ENCODE peak calls at places on chromosomes 16 and 17, in nine cellular contexts. One of them, this sample, is unnamed.

GRCh38 chr17:29573871-29574731 is 5.6 kb downstream of the TP53I13 start:
- DNase-seq in PC-9: no peak
- DNase-seq in heart left ventricle: no peak
- DNase-seq in effector memory CD4-positive, alpha-beta T cell: no peak
- DNase-seq in stimulated activated CD8-positive, alpha-beta memory T cell treated with anti-CD3 and anti-CD28 coated beads, Interleukin-7, amount 100 ng/mL, for 1 hour: no peak
- DNase-seq in T-helper 2 cell: no peak
- DNase-seq in endothelial cell: no peak
- DNase-seq in kidney glomerular epithelial cell: no peak
- DNase-seq in cardiac muscle cell: no peak
- DNase-seq in this sample: no peak

GRCh38 chr17:66944365-66945203 is 19.9 kb upstream of the CACNG4 start:
- DNase-seq in PC-9: peak; percentile 46
- DNase-seq in heart left ventricle: no peak
- DNase-seq in effector memory CD4-positive, alpha-beta T cell: no peak
- DNase-seq in stimulated activated CD8-positive, alpha-beta memory T cell treated with anti-CD3 and anti-CD28 coated beads, Interleukin-7, amount 100 ng/mL, for 1 hour: no peak
- DNase-seq in T-helper 2 cell: no peak
- DNase-seq in endothelial cell: no peak
- DNase-seq in kidney glomerular epithelial cell: peak; percentile 37
- DNase-seq in cardiac muscle cell: peak; percentile 28
- DNase-seq in this sample: no peak

GRCh38 chr17:81091134-81091530 is 56.2 kb downstream of the BAIAP2 start:
- DNase-seq in PC-9: no peak
- DNase-seq in heart left ventricle: no peak
- DNase-seq in effector memory CD4-positive, alpha-beta T cell: no peak
- DNase-seq in stimulated activated CD8-positive, alpha-beta memory T cell treated with anti-CD3 and anti-CD28 coated beads, Interleukin-7, amount 100 ng/mL, for 1 hour: no peak
- DNase-seq in T-helper 2 cell: no peak
- DNase-seq in endothelial cell: no peak
- DNase-seq in kidney glomerular epithelial cell: no peak
- DNase-seq in cardiac muscle cell: no peak
- DNase-seq in this sample: peak; percentile 65

GRCh38 chr17:50511058-50511457 is 2.8 kb downstream of the MYCBPAP start:
- DNase-seq in PC-9: peak; percentile 42
- DNase-seq in heart left ventricle: no peak
- DNase-seq in effector memory CD4-positive, alpha-beta T cell: peak; percentile 18
- DNase-seq in stimulated activated CD8-positive, alpha-beta memory T cell treated with anti-CD3 and anti-CD28 coated beads, Interleukin-7, amount 100 ng/mL, for 1 hour: no peak
- DNase-seq in T-helper 2 cell: peak; percentile 18
- DNase-seq in endothelial cell: no peak
- DNase-seq in kidney glomerular epithelial cell: peak; percentile 50
- DNase-seq in cardiac muscle cell: peak; percentile 36
- DNase-seq in this sample: no peak

GRCh38 chr17:36728030-36728991 is 126.9 kb downstream of the MRM1 start:
- DNase-seq in PC-9: no peak
- DNase-seq in heart left ventricle: no peak
- DNase-seq in effector memory CD4-positive, alpha-beta T cell: no peak
- DNase-seq in stimulated activated CD8-positive, alpha-beta memory T cell treated with anti-CD3 and anti-CD28 coated beads, Interleukin-7, amount 100 ng/mL, for 1 hour: no peak
- DNase-seq in T-helper 2 cell: no peak
- DNase-seq in endothelial cell: no peak
- DNase-seq in kidney glomerular epithelial cell: no peak
- DNase-seq in cardiac muscle cell: no peak
- DNase-seq in this sample: no peak

GRCh38 chr16:1580256-1580655 is 31.6 kb downstream of the IFT140 start:
- DNase-seq in PC-9: no peak
- DNase-seq in heart left ventricle: no peak
- DNase-seq in effector memory CD4-positive, alpha-beta T cell: no peak
- DNase-seq in stimulated activated CD8-positive, alpha-beta memory T cell treated with anti-CD3 and anti-CD28 coated beads, Interleukin-7, amount 100 ng/mL, for 1 hour: no peak
- DNase-seq in T-helper 2 cell: no peak
- DNase-seq in endothelial cell: peak; percentile 54
- DNase-seq in kidney glomerular epithelial cell: no peak
- DNase-seq in cardiac muscle cell: no peak
- DNase-seq in this sample: no peak

GRCh38 chr16:1815461-1815860 is 11.2 kb downstream of the HAGH start:
- DNase-seq in PC-9: no peak
- DNase-seq in heart left ventricle: no peak
- DNase-seq in effector memory CD4-positive, alpha-beta T cell: no peak
- DNase-seq in stimulated activated CD8-positive, alpha-beta memory T cell treated with anti-CD3 and anti-CD28 coated beads, Interleukin-7, amount 100 ng/mL, for 1 hour: no peak
- DNase-seq in T-helper 2 cell: no peak
- DNase-seq in endothelial cell: no peak
- DNase-seq in kidney glomerular epithelial cell: no peak
- DNase-seq in cardiac muscle cell: no peak
- DNase-seq in this sample: no peak

GRCh38 chr17:47781397-47781796 is 40.2 kb downstream of the OSBPL7 start:
- DNase-seq in PC-9: no peak
- DNase-seq in heart left ventricle: no peak
- DNase-seq in effector memory CD4-positive, alpha-beta T cell: no peak
- DNase-seq in stimulated activated CD8-positive, alpha-beta memory T cell treated with anti-CD3 and anti-CD28 coated beads, Interleukin-7, amount 100 ng/mL, for 1 hour: no peak
- DNase-seq in T-helper 2 cell: no peak
- DNase-seq in endothelial cell: no peak
- DNase-seq in kidney glomerular epithelial cell: no peak
- DNase-seq in cardiac muscle cell: no peak
- DNase-seq in this sample: no peak

GRCh38 chr17:63382826-63383225 is 63.3 kb downstream of the CYB561 start:
- DNase-seq in PC-9: no peak
- DNase-seq in heart left ventricle: no peak
- DNase-seq in effector memory CD4-positive, alpha-beta T cell: no peak
- DNase-seq in stimulated activated CD8-positive, alpha-beta memory T cell treated with anti-CD3 and anti-CD28 coated beads, Interleukin-7, amount 100 ng/mL, for 1 hour: no peak
- DNase-seq in T-helper 2 cell: no peak
- DNase-seq in endothelial cell: no peak
- DNase-seq in kidney glomerular epithelial cell: peak; percentile 7
- DNase-seq in cardiac muscle cell: no peak
- DNase-seq in this sample: no peak

GRCh38 chr16:86151372-86151950 is 252.5 kb downstream of the IRF8 start:
- DNase-seq in PC-9: no peak
- DNase-seq in heart left ventricle: no peak
- DNase-seq in effector memory CD4-positive, alpha-beta T cell: no peak
- DNase-seq in stimulated activated CD8-positive, alpha-beta memory T cell treated with anti-CD3 and anti-CD28 coated beads, Interleukin-7, amount 100 ng/mL, for 1 hour: no peak
- DNase-seq in T-helper 2 cell: no peak
- DNase-seq in endothelial cell: no peak
- DNase-seq in kidney glomerular epithelial cell: no peak
- DNase-seq in cardiac muscle cell: no peak
- DNase-seq in this sample: peak; percentile 87

GRCh38 chr16:10999313-10999712 is 54.9 kb downstream of the CLEC16A start:
- DNase-seq in PC-9: no peak
- DNase-seq in heart left ventricle: no peak
- DNase-seq in effector memory CD4-positive, alpha-beta T cell: no peak
- DNase-seq in stimulated activated CD8-positive, alpha-beta memory T cell treated with anti-CD3 and anti-CD28 coated beads, Interleukin-7, amount 100 ng/mL, for 1 hour: no peak
- DNase-seq in T-helper 2 cell: no peak
- DNase-seq in endothelial cell: no peak
- DNase-seq in kidney glomerular epithelial cell: no peak
- DNase-seq in cardiac muscle cell: no peak
- DNase-seq in this sample: no peak

GRCh38 chr16:20650400-20651159 is 46.9 kb downstream of the ACSM1 start:
- DNase-seq in PC-9: no peak
- DNase-seq in heart left ventricle: no peak
- DNase-seq in effector memory CD4-positive, alpha-beta T cell: no peak
- DNase-seq in stimulated activated CD8-positive, alpha-beta memory T cell treated with anti-CD3 and anti-CD28 coated beads, Interleukin-7, amount 100 ng/mL, for 1 hour: no peak
- DNase-seq in T-helper 2 cell: no peak
- DNase-seq in endothelial cell: no peak
- DNase-seq in kidney glomerular epithelial cell: no peak
- DNase-seq in cardiac muscle cell: no peak
- DNase-seq in this sample: no peak

GRCh38 chr17:58285422-58285810 is 4.7 kb upstream of the MPO start:
- DNase-seq in PC-9: no peak
- DNase-seq in heart left ventricle: no peak
- DNase-seq in effector memory CD4-positive, alpha-beta T cell: no peak
- DNase-seq in stimulated activated CD8-positive, alpha-beta memory T cell treated with anti-CD3 and anti-CD28 coated beads, Interleukin-7, amount 100 ng/mL, for 1 hour: no peak
- DNase-seq in T-helper 2 cell: no peak
- DNase-seq in endothelial cell: no peak
- DNase-seq in kidney glomerular epithelial cell: no peak
- DNase-seq in cardiac muscle cell: no peak
- DNase-seq in this sample: no peak

GRCh38 chr16:3945751-3946603 is 65.5 kb upstream of the CREBBP start:
- DNase-seq in PC-9: peak; percentile 86
- DNase-seq in heart left ventricle: peak; percentile 64
- DNase-seq in effector memory CD4-positive, alpha-beta T cell: no peak
- DNase-seq in stimulated activated CD8-positive, alpha-beta memory T cell treated with anti-CD3 and anti-CD28 coated beads, Interleukin-7, amount 100 ng/mL, for 1 hour: no peak
- DNase-seq in T-helper 2 cell: no peak
- DNase-seq in endothelial cell: no peak
- DNase-seq in kidney glomerular epithelial cell: peak; percentile 96
- DNase-seq in cardiac muscle cell: peak; percentile 69
- DNase-seq in this sample: peak; percentile 97

GRCh38 chr16:49923411-49923810 is 67.5 kb upstream of the ZNF423 start:
- DNase-seq in PC-9: no peak
- DNase-seq in heart left ventricle: no peak
- DNase-seq in effector memory CD4-positive, alpha-beta T cell: no peak
- DNase-seq in stimulated activated CD8-positive, alpha-beta memory T cell treated with anti-CD3 and anti-CD28 coated beads, Interleukin-7, amount 100 ng/mL, for 1 hour: no peak
- DNase-seq in T-helper 2 cell: no peak
- DNase-seq in endothelial cell: no peak
- DNase-seq in kidney glomerular epithelial cell: no peak
- DNase-seq in cardiac muscle cell: no peak
- DNase-seq in this sample: no peak

GRCh38 chr17:4887581-4887980 is 11.8 kb upstream of the C17orf107 start:
- DNase-seq in PC-9: no peak
- DNase-seq in heart left ventricle: no peak
- DNase-seq in effector memory CD4-positive, alpha-beta T cell: no peak
- DNase-seq in stimulated activated CD8-positive, alpha-beta memory T cell treated with anti-CD3 and anti-CD28 coated beads, Interleukin-7, amount 100 ng/mL, for 1 hour: no peak
- DNase-seq in T-helper 2 cell: no peak
- DNase-seq in endothelial cell: no peak
- DNase-seq in kidney glomerular epithelial cell: no peak
- DNase-seq in cardiac muscle cell: no peak
- DNase-seq in this sample: no peak

GRCh38 chr16:13573903-13574302 is 346.1 kb upstream of the ERCC4 start:
- DNase-seq in PC-9: no peak
- DNase-seq in heart left ventricle: no peak
- DNase-seq in effector memory CD4-positive, alpha-beta T cell: no peak
- DNase-seq in stimulated activated CD8-positive, alpha-beta memory T cell treated with anti-CD3 and anti-CD28 coated beads, Interleukin-7, amount 100 ng/mL, for 1 hour: no peak
- DNase-seq in T-helper 2 cell: no peak
- DNase-seq in endothelial cell: no peak
- DNase-seq in kidney glomerular epithelial cell: no peak
- DNase-seq in cardiac muscle cell: no peak
- DNase-seq in this sample: no peak

GRCh38 chr17:36153887-36154576 is 22.4 kb downstream of the TBC1D3B start:
- DNase-seq in PC-9: no peak
- DNase-seq in heart left ventricle: no peak
- DNase-seq in effector memory CD4-positive, alpha-beta T cell: no peak
- DNase-seq in stimulated activated CD8-positive, alpha-beta memory T cell treated with anti-CD3 and anti-CD28 coated beads, Interleukin-7, amount 100 ng/mL, for 1 hour: no peak
- DNase-seq in T-helper 2 cell: no peak
- DNase-seq in endothelial cell: no peak
- DNase-seq in kidney glomerular epithelial cell: no peak
- DNase-seq in cardiac muscle cell: no peak
- DNase-seq in this sample: no peak

GRCh38 chr16:78639775-78640174 is 540.3 kb downstream of the WWOX start:
- DNase-seq in PC-9: no peak
- DNase-seq in heart left ventricle: no peak
- DNase-seq in effector memory CD4-positive, alpha-beta T cell: no peak
- DNase-seq in stimulated activated CD8-positive, alpha-beta memory T cell treated with anti-CD3 and anti-CD28 coated beads, Interleukin-7, amount 100 ng/mL, for 1 hour: no peak
- DNase-seq in T-helper 2 cell: no peak
- DNase-seq in endothelial cell: no peak
- DNase-seq in kidney glomerular epithelial cell: no peak
- DNase-seq in cardiac muscle cell: no peak
- DNase-seq in this sample: no peak

GRCh38 chr17:79960788-79961522 is 74.7 kb downstream of the TBC1D16 start:
- DNase-seq in PC-9: no peak
- DNase-seq in heart left ventricle: no peak
- DNase-seq in effector memory CD4-positive, alpha-beta T cell: no peak
- DNase-seq in stimulated activated CD8-positive, alpha-beta memory T cell treated with anti-CD3 and anti-CD28 coated beads, Interleukin-7, amount 100 ng/mL, for 1 hour: no peak
- DNase-seq in T-helper 2 cell: no peak
- DNase-seq in endothelial cell: no peak
- DNase-seq in kidney glomerular epithelial cell: no peak
- DNase-seq in cardiac muscle cell: no peak
- DNase-seq in this sample: no peak

GRCh38 chr17:82520041-82520910 is 744 bp downstream of the FOXK2 start:
- DNase-seq in PC-9: no peak
- DNase-seq in heart left ventricle: no peak
- DNase-seq in effector memory CD4-positive, alpha-beta T cell: peak; percentile 13
- DNase-seq in stimulated activated CD8-positive, alpha-beta memory T cell treated with anti-CD3 and anti-CD28 coated beads, Interleukin-7, amount 100 ng/mL, for 1 hour: no peak
- DNase-seq in T-helper 2 cell: peak; percentile 27
- DNase-seq in endothelial cell: peak; percentile 33
- DNase-seq in kidney glomerular epithelial cell: peak; percentile 16
- DNase-seq in cardiac muscle cell: peak; percentile 47
- DNase-seq in this sample: peak; percentile 57

GRCh38 chr16:55444754-55445485 is 34.1 kb upstream of the MMP2 start:
- DNase-seq in PC-9: no peak
- DNase-seq in heart left ventricle: peak; percentile 50
- DNase-seq in effector memory CD4-positive, alpha-beta T cell: no peak
- DNase-seq in stimulated activated CD8-positive, alpha-beta memory T cell treated with anti-CD3 and anti-CD28 coated beads, Interleukin-7, amount 100 ng/mL, for 1 hour: no peak
- DNase-seq in T-helper 2 cell: no peak
- DNase-seq in endothelial cell: no peak
- DNase-seq in kidney glomerular epithelial cell: no peak
- DNase-seq in cardiac muscle cell: peak; percentile 31
- DNase-seq in this sample: no peak

GRCh38 chr16:56514845-56515244 is 5.0 kb downstream of the BBS2 start:
- DNase-seq in PC-9: no peak
- DNase-seq in heart left ventricle: no peak
- DNase-seq in effector memory CD4-positive, alpha-beta T cell: no peak
- DNase-seq in stimulated activated CD8-positive, alpha-beta memory T cell treated with anti-CD3 and anti-CD28 coated beads, Interleukin-7, amount 100 ng/mL, for 1 hour: no peak
- DNase-seq in T-helper 2 cell: no peak
- DNase-seq in endothelial cell: no peak
- DNase-seq in kidney glomerular epithelial cell: peak; percentile 29
- DNase-seq in cardiac muscle cell: no peak
- DNase-seq in this sample: no peak